ENCODE peak calls at places on chromosomes 2 and 18, in four cellular contexts. One of them, this sample, is unnamed.

GRCh38 chr18:23099621-23100020 is 35.7 kb upstream of the CABLES1 start:
- DNase-seq in neural progenitor cell: no peak
- DNase-seq in GM04504: no peak
- DNase-seq in EL: peak; percentile 22
- DNase-seq in this sample: no peak

GRCh38 chr2:187302146-187302545 is 145.9 kb downstream of the CALCRL start:
- DNase-seq in EL: no peak
- DNase-seq in neural progenitor cell: no peak
- DNase-seq in GM04504: no peak
- DNase-seq in this sample: no peak

GRCh38 chr18:59842947-59843346 is 56.8 kb upstream of the PMAIP1 start:
- DNase-seq in GM04504: no peak
- DNase-seq in neural progenitor cell: no peak
- DNase-seq in EL: no peak
- DNase-seq in this sample: no peak

GRCh38 chr2:23843051-23843976 is 83.6 kb downstream of the ATAD2B start:
- DNase-seq in EL: peak; percentile 21
- DNase-seq in GM04504: peak; percentile 32
- DNase-seq in neural progenitor cell: no peak
- DNase-seq in this sample: no peak

GRCh38 chr2:240021488-240022104 is 3.5 kb downstream of the NDUFA10 start:
- DNase-seq in EL: peak; percentile 50
- DNase-seq in neural progenitor cell: peak; percentile 80
- DNase-seq in GM04504: no peak
- DNase-seq in this sample: peak; percentile 58

GRCh38 chr2:151111599-151112278 is 149.9 kb downstream of the RBM43 start:
- DNase-seq in neural progenitor cell: no peak
- DNase-seq in GM04504: peak; percentile 38
- DNase-seq in EL: peak; percentile 79
- DNase-seq in this sample: no peak

GRCh38 chr2:54559593-54560145 is 103.5 kb downstream of the SPTBN1 start:
- DNase-seq in GM04504: peak; percentile 76
- DNase-seq in EL: peak; percentile 91
- DNase-seq in neural progenitor cell: peak; percentile 36
- DNase-seq in this sample: peak; percentile 55

GRCh38 chr2:201780674-201781582 is at the start of gene ALS2:
- DNase-seq in neural progenitor cell: peak; percentile 98
- DNase-seq in GM04504: peak; percentile 99
- DNase-seq in EL: peak; percentile 100
- DNase-seq in this sample: peak; percentile 96

GRCh38 chr2:216936954-216937357 is 77.1 kb upstream of the TNP1 start:
- DNase-seq in neural progenitor cell: no peak
- DNase-seq in GM04504: no peak
- DNase-seq in EL: no peak
- DNase-seq in this sample: peak; percentile 25

GRCh38 chr2:240571314-240571973 is 3.2 kb downstream of the RNPEPL1 start:
- DNase-seq in neural progenitor cell: no peak
- DNase-seq in EL: no peak
- DNase-seq in GM04504: no peak
- DNase-seq in this sample: no peak

GRCh38 chr2:138276367-138276766 is 225.2 kb upstream of the SPOPL start:
- DNase-seq in neural progenitor cell: peak; percentile 29
- DNase-seq in EL: no peak
- DNase-seq in GM04504: no peak
- DNase-seq in this sample: peak; percentile 15

GRCh38 chr2:189217546-189217945 is 38.0 kb upstream of the COL5A2 start:
- DNase-seq in EL: peak; percentile 78
- DNase-seq in GM04504: no peak
- DNase-seq in neural progenitor cell: peak; percentile 59
- DNase-seq in this sample: no peak

GRCh38 chr2:97871096-97871780 is 124.5 kb downstream of the TMEM131 start:
- DNase-seq in neural progenitor cell: no peak
- DNase-seq in EL: peak; percentile 75
- DNase-seq in GM04504: peak; percentile 51
- DNase-seq in this sample: no peak

GRCh38 chr2:30253873-30254691 is 22.7 kb downstream of the LBH start:
- DNase-seq in GM04504: no peak
- DNase-seq in neural progenitor cell: no peak
- DNase-seq in EL: no peak
- DNase-seq in this sample: no peak

GRCh38 chr2:140786585-140786984 is 1344.2 kb downstream of the LRP1B start:
- DNase-seq in EL: no peak
- DNase-seq in GM04504: no peak
- DNase-seq in neural progenitor cell: no peak
- DNase-seq in this sample: no peak

GRCh38 chr2:96923810-96924774 is 54.2 kb upstream of the SEMA4C start:
- DNase-seq in neural progenitor cell: no peak
- DNase-seq in GM04504: no peak
- DNase-seq in EL: no peak
- DNase-seq in this sample: peak; percentile 71

GRCh38 chr2:101985101-101985792 is 6.5 kb upstream of the IL1R2 start:
- DNase-seq in GM04504: no peak
- DNase-seq in EL: no peak
- DNase-seq in neural progenitor cell: no peak
- DNase-seq in this sample: no peak

GRCh38 chr2:65486802-65487201 is 54.4 kb upstream of the SPRED2 start:
- DNase-seq in neural progenitor cell: no peak
- DNase-seq in EL: no peak
- DNase-seq in GM04504: no peak
- DNase-seq in this sample: no peak

GRCh38 chr2:174595904-174596397 is 1.7 kb downstream of the WIPF1 start:
- DNase-seq in neural progenitor cell: no peak
- DNase-seq in GM04504: no peak
- DNase-seq in EL: no peak
- DNase-seq in this sample: no peak

GRCh38 chr18:63063171-63063570 is 256.4 kb downstream of the BCL2 start:
- DNase-seq in neural progenitor cell: no peak
- DNase-seq in GM04504: peak; percentile 15
- DNase-seq in EL: peak; percentile 44
- DNase-seq in this sample: no peak

GRCh38 chr2:10019174-10019971 is 24.0 kb upstream of the KLF11 start:
- DNase-seq in EL: no peak
- DNase-seq in GM04504: no peak
- DNase-seq in neural progenitor cell: no peak
- DNase-seq in this sample: no peak

GRCh38 chr18:40957533-40958070 is 997.4 kb upstream of the PIK3C3 start:
- DNase-seq in neural progenitor cell: peak; percentile 9
- DNase-seq in GM04504: no peak
- DNase-seq in EL: no peak
- DNase-seq in this sample: no peak